ENCODE peak calls at places on chromosomes 5 and 9, in six cellular contexts. F is H1, E is HepG2, N is HCT116, G is NT2/D1, S is K562. Z is an unnamed sample.

GRCh38 chr5:113281194-113281593 is 153.6 kb downstream of the TSSK1B start:
- DNase-seq in G (no peak), E (no peak), S (no peak), N (no peak), F (no peak), Z (no peak)

GRCh38 chr9:134375430-134376385 is 49.5 kb downstream of the RXRA start:
- DNase-seq in G (no peak), N (no peak), E (no peak), S (no peak), F (no peak), Z (no peak)

GRCh38 chr9:127858041-127858512 is 3.6 kb upstream of the ENG start:
- DNase-seq in S (no peak), G (no peak), E (no peak), F (no peak), N (no peak), Z (no peak)

GRCh38 chr5:171454549-171454948 is 35.1 kb downstream of the FGF18 start:
- DNase-seq in F (no peak), E (no peak), G (no peak), S (no peak), N (no peak), Z (no peak)

GRCh38 chr5:41337240-41337639 is 123.9 kb upstream of the C6 start:
- DNase-seq in S (no peak), E (no peak), N (no peak), F (no peak), G (no peak), Z (no peak)

GRCh38 chr5:93188876-93189485 is 392.0 kb downstream of the NR2F1-AS1 start:
- DNase-seq in G (no peak), S (no peak), F (no peak), N (no peak), E (no peak), Z (no peak)

GRCh38 chr9:36165766-36166149 is 3.4 kb upstream of the CCIN start:
- DNase-seq in G (no peak), S (no peak), E (no peak), F (no peak), N (no peak), Z (no peak)

GRCh38 chr9:14846871-14847311 is 63.3 kb downstream of the FREM1 start:
- DNase-seq in E (peak; percentile 51), N (peak; percentile 47), G (peak; percentile 75), F (peak; percentile 54), S (peak; percentile 70), Z (no peak)

GRCh38 chr5:3346111-3346820 is 249.4 kb upstream of the IRX1 start:
- DNase-seq in F (no peak), N (no peak), G (no peak), E (no peak), S (no peak), Z (no peak)

GRCh38 chr9:5783982-5784381 is 48.9 kb downstream of the ERMP1 start:
- DNase-seq in F (no peak), E (peak; percentile 41), S (no peak), N (no peak), G (no peak), Z (no peak)

GRCh38 chr9:73008273-73008672 is 55.4 kb upstream of the ALDH1A1 start:
- DNase-seq in G (no peak), E (no peak), S (peak; percentile 32), N (no peak), F (no peak), Z (no peak)

GRCh38 chr9:80378669-80379293 is 807.0 kb downstream of the TLE4 start:
- DNase-seq in F (no peak), G (no peak), N (no peak), E (no peak), S (no peak), Z (no peak)

GRCh38 chr9:82421498-82421897 is 432.9 kb downstream of the SPATA31D1 start:
- DNase-seq in E (no peak), N (no peak), F (no peak), S (no peak), G (no peak), Z (no peak)

GRCh38 chr5:14142202-14142855 is 813 bp upstream of the TRIO start:
- DNase-seq in S (no peak), N (no peak), F (no peak), E (no peak), G (no peak), Z (no peak)

GRCh38 chr5:32711693-32712462 is 757 bp downstream of the NPR3 start:
- DNase-seq in E (no peak), N (no peak), G (no peak), F (no peak), S (no peak), Z (no peak)

GRCh38 chr9:136143215-136144001 is 24.7 kb upstream of the TMEM250 start:
- DNase-seq in S (peak; percentile 76), E (peak; percentile 31), F (no peak), N (no peak), G (peak; percentile 74), Z (no peak)

GRCh38 chr9:86511614-86512360 is 157.6 kb upstream of the TUT7 start:
- DNase-seq in S (no peak), F (no peak), N (no peak), E (no peak), G (no peak), Z (no peak)

GRCh38 chr9:105912157-105912867 is 218.0 kb downstream of the TMEM38B start:
- DNase-seq in E (no peak), G (no peak), F (no peak), S (no peak), N (no peak), Z (no peak)

GRCh38 chr5:6333182-6333905 is 45.0 kb downstream of the MED10 start:
- DNase-seq in E (no peak), F (no peak), S (no peak), N (no peak), G (no peak), Z (no peak)
- H3K9ac ChIP-seq in E (no peak overlapping the region), F (no peak overlapping the region), S (no peak overlapping the region), N (no peak overlapping the region), G (no peak overlapping the region), Z (no peak overlapping the region)

DNA sequence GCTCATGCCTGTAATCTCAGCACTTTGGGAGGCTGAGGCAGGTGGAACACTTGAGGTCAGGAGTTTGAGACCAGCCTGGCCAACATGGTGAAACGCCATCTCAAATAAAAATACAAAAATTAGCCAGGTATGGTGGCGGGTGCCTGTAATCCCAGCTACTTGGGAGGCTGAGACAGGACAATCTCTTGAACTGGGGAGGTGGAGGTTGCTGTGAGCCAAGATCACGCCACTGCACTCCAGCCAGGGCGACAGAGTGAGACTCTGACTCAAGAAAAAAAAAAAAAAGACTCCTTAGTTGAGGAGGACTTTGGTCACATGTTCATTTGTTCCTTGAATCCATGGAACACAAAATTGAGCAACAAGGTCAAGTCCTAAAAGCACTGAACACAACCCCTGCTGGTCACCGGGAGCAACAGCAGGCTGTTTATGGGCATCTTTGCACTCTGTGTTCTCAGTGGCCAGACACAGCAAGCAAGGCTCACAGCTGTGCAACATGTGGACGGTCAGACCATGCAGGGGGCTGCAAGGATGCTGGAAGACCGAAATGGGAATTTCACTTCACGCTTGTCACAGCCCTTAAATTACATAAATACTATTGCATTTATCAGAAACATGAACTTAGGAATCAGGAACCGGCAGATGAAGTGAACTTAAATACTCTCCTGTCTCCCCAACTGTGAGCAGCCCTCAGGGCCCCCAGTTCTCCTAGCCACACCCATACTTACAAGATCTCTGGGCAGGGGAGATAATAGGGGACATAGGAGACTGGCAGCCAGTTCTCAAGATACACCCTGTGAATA is 2.8 kb downstream of the GBGT1 start:
- DNase-seq in S (peak; percentile 86), G (no peak), N (peak; percentile 68), F (no peak), E (peak; percentile 52), Z (no peak)
- TF ChIP-seq ZNF274 in S (no peak), G (no peak), N (no peak), F (no peak), E (no peak), Z (no peak)

DNA sequence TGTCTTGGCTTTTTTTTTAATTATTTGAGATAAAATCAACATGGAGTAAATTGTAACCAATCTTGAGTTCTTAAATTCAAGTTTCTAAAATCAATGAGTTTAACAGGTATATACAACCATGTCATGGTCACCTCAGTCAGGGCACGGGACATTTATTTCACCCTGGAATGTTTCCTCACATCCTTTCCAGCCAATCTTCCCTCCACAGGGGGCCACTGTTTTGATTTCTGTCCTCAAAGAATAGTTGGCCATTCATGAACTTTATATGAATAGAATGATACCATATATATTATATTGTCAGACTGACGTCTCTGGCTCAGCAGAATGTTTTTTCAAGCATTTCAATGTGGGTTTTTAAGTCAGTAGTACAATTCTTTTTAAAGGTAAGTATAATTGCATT is 806 bp downstream of the ZNF474 start:
- DNase-seq in E (no peak), S (no peak), N (no peak), G (no peak), F (no peak), Z (no peak)
- H3K9ac ChIP-seq in E (no peak overlapping the region), S (no peak overlapping the region), N (no peak overlapping the region), G (no peak overlapping the region), F (no peak overlapping the region), Z (no peak overlapping the region)

GRCh38 chr5:6729400-6730310 is 16.4 kb downstream of the TENT4A start:
- DNase-seq in S (no peak), N (no peak), F (no peak), E (no peak), G (no peak), Z (no peak)
- TF ChIP-seq ZNF274 in S (no peak), N (no peak), F (no peak), E (no peak), G (no peak), Z (no peak)